ENCODE peak calls at places on chromosomes 16 and 17, in seven cellular contexts. One of them, this sample, is unnamed.
A peak's percentile ranks its signal among the peaks of the same experiment; 100 is the strongest.

GRCh38 chr17:39364236-39365025 is 37.0 kb downstream of the FBXL20 start:
- DNase-seq in NCI-H187 treated with DMSO at 0.1 percent for 48 hours: no peak
- DNase-seq in stimulated activated CD4-positive, alpha-beta T cell treated with anti-CD3 and anti-CD28 coated beads, Interleukin-12 subunit alpha, Interleukin-12 subunit beta, amount 100 ng/mL, for 48 hours: no peak
- DNase-seq in NCI-H460: no peak
- DNase-seq in heart left ventricle: no peak
- DNase-seq in fibroblast of mammary gland: peak; percentile 23
- DNase-seq in psoas muscle: no peak
- DNase-seq in this sample: no peak

GRCh38 chr16:54928016-54928356 is 2.7 kb upstream of the IRX5 start:
- DNase-seq in NCI-H187 treated with DMSO at 0.1 percent for 48 hours: no peak
- DNase-seq in stimulated activated CD4-positive, alpha-beta T cell treated with anti-CD3 and anti-CD28 coated beads, Interleukin-12 subunit alpha, Interleukin-12 subunit beta, amount 100 ng/mL, for 48 hours: no peak
- DNase-seq in NCI-H460: no peak
- DNase-seq in heart left ventricle: no peak
- DNase-seq in fibroblast of mammary gland: peak; percentile 38
- DNase-seq in psoas muscle: no peak
- DNase-seq in this sample: no peak

GRCh38 chr17:64069143-64069542 is 48.7 kb upstream of the ICAM2 start:
- DNase-seq in NCI-H187 treated with DMSO at 0.1 percent for 48 hours: no peak
- DNase-seq in stimulated activated CD4-positive, alpha-beta T cell treated with anti-CD3 and anti-CD28 coated beads, Interleukin-12 subunit alpha, Interleukin-12 subunit beta, amount 100 ng/mL, for 48 hours: no peak
- DNase-seq in NCI-H460: no peak
- DNase-seq in heart left ventricle: no peak
- DNase-seq in fibroblast of mammary gland: no peak
- DNase-seq in psoas muscle: no peak
- DNase-seq in this sample: no peak

GRCh38 chr16:5461141-5461540 is 363.5 kb upstream of the EEF2KMT start:
- DNase-seq in NCI-H187 treated with DMSO at 0.1 percent for 48 hours: no peak
- DNase-seq in stimulated activated CD4-positive, alpha-beta T cell treated with anti-CD3 and anti-CD28 coated beads, Interleukin-12 subunit alpha, Interleukin-12 subunit beta, amount 100 ng/mL, for 48 hours: no peak
- DNase-seq in NCI-H460: no peak
- DNase-seq in heart left ventricle: no peak
- DNase-seq in fibroblast of mammary gland: no peak
- DNase-seq in psoas muscle: no peak
- DNase-seq in this sample: no peak

GRCh38 chr16:68564367-68564985 is 25.4 kb downstream of the ZFP90 start:
- DNase-seq in NCI-H187 treated with DMSO at 0.1 percent for 48 hours: no peak
- DNase-seq in stimulated activated CD4-positive, alpha-beta T cell treated with anti-CD3 and anti-CD28 coated beads, Interleukin-12 subunit alpha, Interleukin-12 subunit beta, amount 100 ng/mL, for 48 hours: no peak
- DNase-seq in NCI-H460: peak; percentile 16
- DNase-seq in heart left ventricle: no peak
- DNase-seq in fibroblast of mammary gland: peak; percentile 33
- DNase-seq in psoas muscle: no peak
- DNase-seq in this sample: no peak

GRCh38 chr17:63702223-63702577 is 2.3 kb upstream of the LIMD2 start:
- DNase-seq in NCI-H187 treated with DMSO at 0.1 percent for 48 hours: no peak
- DNase-seq in stimulated activated CD4-positive, alpha-beta T cell treated with anti-CD3 and anti-CD28 coated beads, Interleukin-12 subunit alpha, Interleukin-12 subunit beta, amount 100 ng/mL, for 48 hours: peak; percentile 51
- DNase-seq in NCI-H460: no peak
- DNase-seq in heart left ventricle: no peak
- DNase-seq in fibroblast of mammary gland: no peak
- DNase-seq in psoas muscle: no peak
- DNase-seq in this sample: peak; percentile 94

GRCh38 chr16:24983521-24983920 is 31.6 kb downstream of the ARHGAP17 start:
- DNase-seq in NCI-H187 treated with DMSO at 0.1 percent for 48 hours: no peak
- DNase-seq in stimulated activated CD4-positive, alpha-beta T cell treated with anti-CD3 and anti-CD28 coated beads, Interleukin-12 subunit alpha, Interleukin-12 subunit beta, amount 100 ng/mL, for 48 hours: no peak
- DNase-seq in NCI-H460: no peak
- DNase-seq in heart left ventricle: no peak
- DNase-seq in fibroblast of mammary gland: no peak
- DNase-seq in psoas muscle: no peak
- DNase-seq in this sample: no peak

GRCh38 chr16:14284930-14285541 is 213.9 kb downstream of the MRTFB start:
- DNase-seq in NCI-H187 treated with DMSO at 0.1 percent for 48 hours: no peak
- DNase-seq in stimulated activated CD4-positive, alpha-beta T cell treated with anti-CD3 and anti-CD28 coated beads, Interleukin-12 subunit alpha, Interleukin-12 subunit beta, amount 100 ng/mL, for 48 hours: no peak
- DNase-seq in NCI-H460: no peak
- DNase-seq in heart left ventricle: peak; percentile 85
- DNase-seq in fibroblast of mammary gland: peak; percentile 71
- DNase-seq in psoas muscle: no peak
- DNase-seq in this sample: no peak

GRCh38 chr17:75980188-75981018 is 1.4 kb downstream of the TEN1 start:
- DNase-seq in NCI-H187 treated with DMSO at 0.1 percent for 48 hours: no peak
- DNase-seq in stimulated activated CD4-positive, alpha-beta T cell treated with anti-CD3 and anti-CD28 coated beads, Interleukin-12 subunit alpha, Interleukin-12 subunit beta, amount 100 ng/mL, for 48 hours: no peak
- DNase-seq in NCI-H460: no peak
- DNase-seq in heart left ventricle: no peak
- DNase-seq in fibroblast of mammary gland: peak; percentile 38
- DNase-seq in psoas muscle: no peak
- DNase-seq in this sample: no peak

GRCh38 chr16:58025351-58026138 is at the start of gene MMP15:
- DNase-seq in NCI-H187 treated with DMSO at 0.1 percent for 48 hours: peak; percentile 16
- DNase-seq in stimulated activated CD4-positive, alpha-beta T cell treated with anti-CD3 and anti-CD28 coated beads, Interleukin-12 subunit alpha, Interleukin-12 subunit beta, amount 100 ng/mL, for 48 hours: peak; percentile 51
- DNase-seq in NCI-H460: peak; percentile 58
- DNase-seq in heart left ventricle: peak; percentile 88
- DNase-seq in fibroblast of mammary gland: peak; percentile 46
- DNase-seq in psoas muscle: peak; percentile 66
- DNase-seq in this sample: peak; percentile 90

GRCh38 chr17:12422632-12423031 is 243.1 kb upstream of the MYOCD start:
- DNase-seq in NCI-H187 treated with DMSO at 0.1 percent for 48 hours: no peak
- DNase-seq in stimulated activated CD4-positive, alpha-beta T cell treated with anti-CD3 and anti-CD28 coated beads, Interleukin-12 subunit alpha, Interleukin-12 subunit beta, amount 100 ng/mL, for 48 hours: no peak
- DNase-seq in NCI-H460: no peak
- DNase-seq in heart left ventricle: peak; percentile 70
- DNase-seq in fibroblast of mammary gland: no peak
- DNase-seq in psoas muscle: no peak
- DNase-seq in this sample: no peak

GRCh38 chr17:13600475-13601316 is 1.0 kb downstream of the HS3ST3A1 start:
- DNase-seq in NCI-H187 treated with DMSO at 0.1 percent for 48 hours: no peak
- DNase-seq in stimulated activated CD4-positive, alpha-beta T cell treated with anti-CD3 and anti-CD28 coated beads, Interleukin-12 subunit alpha, Interleukin-12 subunit beta, amount 100 ng/mL, for 48 hours: no peak
- DNase-seq in NCI-H460: no peak
- DNase-seq in heart left ventricle: no peak
- DNase-seq in fibroblast of mammary gland: no peak
- DNase-seq in psoas muscle: no peak
- DNase-seq in this sample: no peak

GRCh38 chr17:5485270-5486205 is at the start of gene DERL2:
- DNase-seq in NCI-H187 treated with DMSO at 0.1 percent for 48 hours: no peak
- DNase-seq in stimulated activated CD4-positive, alpha-beta T cell treated with anti-CD3 and anti-CD28 coated beads, Interleukin-12 subunit alpha, Interleukin-12 subunit beta, amount 100 ng/mL, for 48 hours: no peak
- DNase-seq in NCI-H460: no peak
- DNase-seq in heart left ventricle: no peak
- DNase-seq in fibroblast of mammary gland: peak; percentile 43
- DNase-seq in psoas muscle: no peak
- DNase-seq in this sample: no peak

GRCh38 chr16:82504811-82505210 is 122.0 kb upstream of the CDH13 start:
- DNase-seq in NCI-H187 treated with DMSO at 0.1 percent for 48 hours: no peak
- DNase-seq in stimulated activated CD4-positive, alpha-beta T cell treated with anti-CD3 and anti-CD28 coated beads, Interleukin-12 subunit alpha, Interleukin-12 subunit beta, amount 100 ng/mL, for 48 hours: no peak
- DNase-seq in NCI-H460: no peak
- DNase-seq in heart left ventricle: no peak
- DNase-seq in fibroblast of mammary gland: no peak
- DNase-seq in psoas muscle: no peak
- DNase-seq in this sample: no peak

GRCh38 chr16:23145186-23145585 is 4.1 kb downstream of the USP31 start:
- DNase-seq in NCI-H187 treated with DMSO at 0.1 percent for 48 hours: no peak
- DNase-seq in stimulated activated CD4-positive, alpha-beta T cell treated with anti-CD3 and anti-CD28 coated beads, Interleukin-12 subunit alpha, Interleukin-12 subunit beta, amount 100 ng/mL, for 48 hours: no peak
- DNase-seq in NCI-H460: no peak
- DNase-seq in heart left ventricle: no peak
- DNase-seq in fibroblast of mammary gland: no peak
- DNase-seq in psoas muscle: no peak
- DNase-seq in this sample: no peak

GRCh38 chr16:75241412-75241811 is 10.0 kb downstream of the BCAR1 start:
- DNase-seq in NCI-H187 treated with DMSO at 0.1 percent for 48 hours: no peak
- DNase-seq in stimulated activated CD4-positive, alpha-beta T cell treated with anti-CD3 and anti-CD28 coated beads, Interleukin-12 subunit alpha, Interleukin-12 subunit beta, amount 100 ng/mL, for 48 hours: no peak
- DNase-seq in NCI-H460: no peak
- DNase-seq in heart left ventricle: peak; percentile 54
- DNase-seq in fibroblast of mammary gland: no peak
- DNase-seq in psoas muscle: no peak
- DNase-seq in this sample: no peak

GRCh38 chr17:79154446-79154845 is 79.8 kb downstream of the ENGASE start:
- DNase-seq in NCI-H187 treated with DMSO at 0.1 percent for 48 hours: no peak
- DNase-seq in stimulated activated CD4-positive, alpha-beta T cell treated with anti-CD3 and anti-CD28 coated beads, Interleukin-12 subunit alpha, Interleukin-12 subunit beta, amount 100 ng/mL, for 48 hours: no peak
- DNase-seq in NCI-H460: no peak
- DNase-seq in heart left ventricle: peak; percentile 82
- DNase-seq in fibroblast of mammary gland: no peak
- DNase-seq in psoas muscle: peak; percentile 28
- DNase-seq in this sample: peak; percentile 79